ENCODE peak calls at places on chromosomes 7 and 10, in ten cellular contexts. M is spleen, Y is transverse colon, K is Panc1, R is prostate gland, O is SK-N-SH, X is stomach, J is upper lobe of left lung, P is GM12878, W is suprapubic skin. S is an unnamed sample. For H3K4me1, the result is how much of the 10 kb centered on the place peaks cover.

GRCh38 chr7:6409091-6409490 is 38.7 kb downstream of the DAGLB start:
- DNase-seq in M (no peak), Y (no peak), K (no peak), R (no peak), O (no peak), X (no peak), J (peak), P (no peak), W (no peak), S (no peak)

GRCh38 chr10:130648807-130649206 is 512.6 kb downstream of the GLRX3 start:
- DNase-seq in M (no peak), Y (no peak), K (no peak), R (no peak), O (no peak), X (no peak), J (no peak), P (no peak), W (no peak), S (no peak)

GRCh38 chr10:29131952-29132820 is 156.7 kb upstream of the LYZL1 start:
- DNase-seq in M (no peak), Y (no peak), K (no peak), R (no peak), O (no peak), X (no peak), J (no peak), P (no peak), W (no peak), S (no peak)

GRCh38 chr7:156019776-156020565 is 207.7 kb upstream of the SHH start:
- DNase-seq in M (no peak), Y (no peak), K (no peak), R (no peak), O (no peak), X (peak), J (no peak), P (no peak), W (no peak), S (no peak)

GRCh38 chr10:113438660-113439059 is 114.2 kb upstream of the HABP2 start:
- DNase-seq in M (no peak), Y (no peak), K (no peak), R (no peak), O (no peak), X (no peak), J (no peak), P (no peak), W (no peak), S (no peak)

GRCh38 chr10:77348711-77349110 is 288.9 kb downstream of the KCNMA1 start:
- DNase-seq in M (no peak), Y (no peak), K (no peak), R (no peak), O (no peak), X (no peak), J (no peak), P (no peak), W (no peak), S (no peak)

GRCh38 chr7:146937836-146938235 is 821.2 kb downstream of the CNTNAP2 start:
- DNase-seq in M (no peak), Y (no peak), K (no peak), R (no peak), O (no peak), X (no peak), J (no peak), P (no peak), W (no peak), S (no peak)

GRCh38 chr7:151876112-151876898 is 610 bp downstream of the PRKAG2 start:
- DNase-seq in M (peak), Y (peak), K (no peak), R (peak), O (peak), X (peak), J (peak), P (no peak), W (peak), S (no peak)

GRCh38 chr10:85741626-85742300 is 624.8 kb downstream of the GRID1 start:
- DNase-seq in M (no peak), Y (no peak), K (peak), R (no peak), O (no peak), X (no peak), J (no peak), P (peak), W (no peak), S (no peak)

GRCh38 chr7:134364619-134365037 is 47.9 kb upstream of the SLC35B4 start:
- DNase-seq in M (no peak), Y (no peak), K (no peak), R (no peak), O (no peak), X (peak), J (no peak), P (no peak), W (no peak), S (no peak)

GRCh38 chr7:1678571-1679325 is 8.7 kb downstream of the ELFN1 start:
- DNase-seq in M (no peak), Y (no peak), K (no peak), R (no peak), O (peak), X (peak), J (peak), P (no peak), W (peak), S (no peak)

GRCh38 chr10:36256166-36256565 is 614.1 kb upstream of the FZD8 start:
- DNase-seq in M (no peak), Y (no peak), K (no peak), R (no peak), O (no peak), X (no peak), J (no peak), P (no peak), W (no peak), S (no peak)

GRCh38 chr7:4164556-4164955 is 517.5 kb upstream of the FOXK1 start:
- DNase-seq in M (peak), Y (no peak), K (no peak), R (no peak), O (no peak), X (no peak), J (no peak), P (no peak), W (no peak), S (no peak)

GRCh38 chr7:105876964-105877601 is 684 bp upstream of the ATXN7L1 start:
- DNase-seq in M (peak), Y (peak), K (no peak), R (peak), O (peak), X (peak), J (peak), P (no peak), W (no peak), S (no peak)

GRCh38 chr10:115801987-115802386 is 471.0 kb downstream of the GFRA1 start:
- DNase-seq in M (no peak), Y (no peak), K (no peak), R (no peak), O (no peak), X (no peak), J (no peak), P (no peak), W (no peak), S (no peak)

GRCh38 chr7:106704000-106704840 is 43.3 kb upstream of the CCDC71L start:
- DNase-seq in M (no peak), Y (no peak), K (no peak), R (no peak), O (no peak), X (no peak), J (no peak), P (no peak), W (no peak), S (no peak)

GRCh38 chr7:90560730-90561129 is 35.4 kb upstream of the CDK14 start:
- DNase-seq in M (no peak), Y (no peak), K (no peak), R (no peak), O (no peak), X (no peak), J (no peak), P (no peak), W (no peak), S (no peak)

GRCh38 chr7:93921190-93921585 is 347 bp upstream of the GNG11 start:
- DNase-seq in M (no peak), Y (no peak), K (no peak), R (no peak), O (no peak), X (no peak), J (no peak), P (no peak), W (no peak), S (no peak)
- H3K4me3 ChIP-seq in M (peak), Y (peak), K (peak), R (peak), O (peak), X (peak), J (peak), P (peak), W (peak), S (peak)

GRCh38 chr10:110861930-110862677 is 9.6 kb upstream of the PDCD4 start:
- DNase-seq in M (no peak), Y (no peak), K (no peak), R (peak), O (no peak), X (no peak), J (no peak), P (no peak), W (no peak), S (peak)
- H3K4me1 ChIP-seq in M (half or more), Y (half or more), K (under half), R (under half), O (under half), X (half or more), J (half or more), P (half or more), W (half or more), S (half or more)

DNA sequence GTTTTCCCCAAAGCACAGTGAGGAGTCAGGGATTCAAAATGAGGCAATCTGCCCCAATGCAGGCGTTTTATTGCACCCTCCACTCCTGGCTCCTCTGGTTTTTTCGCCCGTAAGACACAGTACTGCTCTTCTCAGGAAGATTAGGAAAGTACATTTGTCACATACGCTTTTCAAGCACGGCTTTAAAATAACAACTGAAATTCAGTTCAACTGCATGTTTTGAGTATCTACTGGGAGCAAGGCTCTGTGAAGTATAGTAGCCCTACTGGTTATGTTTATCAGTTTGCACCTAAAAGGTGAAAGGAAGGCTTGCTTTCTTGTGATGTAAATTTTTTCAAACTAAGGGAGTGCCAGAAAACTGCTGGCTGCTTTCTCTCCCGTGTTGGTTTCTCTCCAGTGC is 1.9 kb upstream of the SGMS1 start:
- DNase-seq in M (no peak), Y (no peak), K (no peak), R (no peak), O (peak), X (no peak), J (no peak), P (no peak), W (no peak), S (no peak)
- TF ChIP-seq POLR2AphosphoS5 in M (no peak), Y (no peak), K (no peak), R (no peak), O (no peak), X (no peak), J (no peak), P (no peak), W (no peak), S (no peak)

DNA sequence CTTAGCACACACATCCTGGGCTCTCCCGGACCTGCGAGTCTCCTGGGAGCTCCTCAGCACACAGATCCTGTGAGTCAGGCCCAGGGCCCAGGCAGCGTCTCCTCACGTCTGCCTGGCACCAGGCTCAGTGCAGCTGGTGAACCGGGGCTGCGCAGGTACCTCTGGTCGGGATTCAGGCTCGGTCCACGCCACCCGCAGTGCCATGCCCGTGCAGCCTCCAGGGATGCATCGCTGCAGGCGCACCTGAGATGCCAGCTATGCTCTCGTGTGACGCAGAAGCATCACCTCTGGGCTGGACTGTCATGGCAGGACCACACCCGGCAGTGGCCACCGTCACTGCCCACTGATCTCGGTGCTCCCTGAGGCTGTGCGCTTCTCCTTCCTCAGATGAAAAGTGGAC is 52.0 kb downstream of the NKX6-2 start:
- DNase-seq in M (no peak), Y (no peak), K (no peak), R (no peak), O (no peak), X (no peak), J (peak), P (no peak), W (no peak), S (no peak)
- H3K4me3 ChIP-seq in M (no peak), Y (no peak), K (no peak), R (no peak), O (no peak), X (no peak), J (no peak), P (no peak), W (no peak), S (no peak)

S was measured in vagina.